ENCODE peak calls at places on chromosomes 7 and 10, in eight cellular contexts. J is NCI-H2171; T is iris pigment epithelial cell; X is AG09309; U is naive thymus-derived CD8-positive, alpha-beta T cell; B is EH; L is stimulated activated CD4-positive, alpha-beta T cell treated with anti-CD3 and anti-CD28 coated beads, Interleukin-2, amount 100 ng/mL, for 24 hours; E is GM12891. I is an unnamed sample.

GRCh38 chr10:7405637-7406036 is 5.2 kb downstream of the SFMBT2 start:
- DNase-seq in J (no peak), E (no peak), B (no peak), X (no peak), T (no peak), U (no peak), L (no peak), I (no peak)

GRCh38 chr7:121504478-121504877 is 108.4 kb upstream of the FAM3C start:
- DNase-seq in B (peak), X (peak), E (no peak), L (no peak), T (peak), U (no peak), J (no peak), I (no peak)

GRCh38 chr7:22931011-22931410 is 82.9 kb downstream of the HYCC1 start:
- DNase-seq in E (no peak), B (peak), T (no peak), X (no peak), U (no peak), L (no peak), J (no peak), I (no peak)

GRCh38 chr10:42769173-42769572 is 13.4 kb upstream of the BMS1 start:
- DNase-seq in J (no peak), T (no peak), X (no peak), E (no peak), L (no peak), B (no peak), U (no peak), I (no peak)

GRCh38 chr7:77157446-77157845 is 35.0 kb downstream of the CCDC146 start:
- DNase-seq in B (peak), E (no peak), U (no peak), X (no peak), J (no peak), L (no peak), T (no peak), I (no peak)

GRCh38 chr7:43791665-43792064 is 33.2 kb downstream of the BLVRA start:
- DNase-seq in L (peak), X (no peak), J (no peak), B (no peak), T (no peak), E (no peak), U (no peak), I (no peak)

GRCh38 chr10:92689663-92690210 is at the start of gene HHEX:
- DNase-seq in B (peak), T (peak), E (peak), U (no peak), L (peak), J (no peak), X (no peak), I (peak)

GRCh38 chr10:53284615-53285182 is 512.1 kb upstream of the MBL2 start:
- DNase-seq in B (no peak), T (no peak), E (no peak), L (no peak), J (no peak), U (no peak), X (no peak), I (no peak)

GRCh38 chr10:3636356-3637181 is 148.4 kb downstream of the KLF6 start:
- DNase-seq in E (no peak), X (no peak), T (no peak), U (no peak), L (no peak), J (peak), B (no peak), I (no peak)

GRCh38 chr7:142152076-142152475 is 40.6 kb downstream of the MGAM2 start:
- DNase-seq in T (no peak), L (no peak), U (no peak), J (no peak), B (no peak), X (no peak), E (no peak), I (no peak)

GRCh38 chr10:32971536-32972091 is 13.6 kb upstream of the ITGB1 start:
- DNase-seq in U (no peak), E (no peak), X (no peak), B (no peak), T (no peak), J (no peak), L (no peak), I (no peak)

GRCh38 chr7:115340828-115341227 is 418.9 kb downstream of the MDFIC start:
- DNase-seq in T (peak), U (no peak), J (no peak), E (no peak), B (peak), X (peak), L (no peak), I (no peak)

GRCh38 chr7:118777308-118777707 is 552.8 kb downstream of the ANKRD7 start:
- DNase-seq in B (no peak), U (no peak), E (no peak), T (no peak), J (no peak), X (no peak), L (no peak), I (no peak)

I was measured in T-helper 9 cell.